ENCODE peak calls at places on chromosomes 12 and 14, in nine cellular contexts. I is adrenal gland, J is breast epithelium, B is HCT116, Q is sigmoid colon, E is thyroid gland, U is Peyer's patch, R is heart left ventricle, O is ovary. M is an unnamed sample.

GRCh38 chr14:105385698-105386365 is 12.5 kb upstream of the TEX22 start:
- DNase-seq in O (no peak), B (no peak), E (no peak), Q (no peak), R (peak; percentile 67), U (no peak), J (no peak), I (peak; percentile 50), M (no peak)

GRCh38 chr12:120959111-120959878 is 19.0 kb upstream of the HNF1A start:
- DNase-seq in U (peak; percentile 68), R (no peak), O (no peak), I (no peak), Q (no peak), B (no peak), E (no peak), J (no peak), M (no peak)

GRCh38 chr12:100173111-100173510 is 27.5 kb upstream of the ACTR6 start:
- DNase-seq in I (no peak), E (no peak), O (no peak), B (no peak), J (no peak), R (no peak), Q (no peak), U (no peak), M (no peak)

GRCh38 chr12:110744176-110744575 is 1.5 kb upstream of the PPP1CC start:
- DNase-seq in B (no peak), Q (peak; percentile 72), R (no peak), E (no peak), U (no peak), I (peak; percentile 83), O (no peak), J (no peak), M (no peak)

GRCh38 chr12:31645944-31646343 is 13.5 kb upstream of the ETFBKMT start:
- DNase-seq in O (no peak), Q (no peak), U (no peak), B (no peak), R (no peak), J (no peak), I (no peak), E (no peak), M (no peak)

GRCh38 chr12:49664591-49665146 is 41.3 kb downstream of the PRPF40B start:
- DNase-seq in O (peak; percentile 20), J (no peak), Q (no peak), E (peak; percentile 46), I (no peak), B (no peak), U (no peak), R (no peak), M (no peak)

GRCh38 chr14:101122855-101123129 is 219.3 kb upstream of the RTL1 start:
- DNase-seq in Q (peak; percentile 40), R (no peak), J (peak; percentile 43), B (no peak), I (no peak), E (no peak), O (no peak), U (peak; percentile 34), M (peak; percentile 9)

GRCh38 chr12:96810057-96810456 is 97.0 kb upstream of the NEDD1 start:
- DNase-seq in B (no peak), U (no peak), R (no peak), Q (no peak), J (no peak), I (no peak), E (peak; percentile 13), O (no peak), M (no peak)

GRCh38 chr12:92132282-92132681 is 13.4 kb downstream of the BTG1 start:
- DNase-seq in O (no peak), R (no peak), Q (no peak), E (no peak), U (no peak), I (no peak), J (no peak), B (no peak), M (no peak)

GRCh38 chr12:92133166-92133565 is 12.5 kb downstream of the BTG1 start:
- DNase-seq in Q (no peak), J (no peak), I (peak; percentile 32), U (no peak), O (no peak), E (no peak), R (no peak), B (no peak), M (no peak)

GRCh38 chr12:92128612-92129011 is 17.0 kb downstream of the BTG1 start:
- DNase-seq in Q (no peak), E (no peak), O (no peak), I (no peak), B (no peak), J (no peak), R (no peak), U (no peak), M (no peak)

GRCh38 chr12:92130999-92131398 is 14.6 kb downstream of the BTG1 start:
- DNase-seq in I (no peak), B (no peak), U (no peak), E (no peak), R (no peak), J (no peak), O (no peak), Q (no peak), M (no peak)

GRCh38 chr12:92129609-92130008 is 16.0 kb downstream of the BTG1 start:
- DNase-seq in Q (no peak), J (no peak), O (no peak), B (no peak), U (no peak), E (no peak), I (no peak), R (no peak), M (no peak)
- TF ChIP-seq POLR2A in Q (no peak), J (no peak), O (no peak), B (no peak), U (no peak), E (no peak), I (no peak), R (no peak), M (no peak)

GRCh38 chr12:122460061-122460460 is 37.6 kb upstream of the CLIP1 start:
- DNase-seq in Q (no peak), R (no peak), U (no peak), E (no peak), I (no peak), O (peak; percentile 3), B (no peak), J (no peak), M (no peak)

GRCh38 chr12:122454739-122455138 is 32.3 kb upstream of the CLIP1 start:
- DNase-seq in B (no peak), J (no peak), R (no peak), E (no peak), O (no peak), I (no peak), U (no peak), Q (peak; percentile 8), M (no peak)

GRCh38 chr12:122458105-122459035 is 35.9 kb upstream of the CLIP1 start:
- DNase-seq in R (no peak), U (no peak), B (no peak), I (peak; percentile 46), O (peak; percentile 9), Q (peak; percentile 27), E (peak; percentile 35), J (no peak), M (no peak)

GRCh38 chr12:122459211-122459610 is 36.7 kb upstream of the CLIP1 start:
- DNase-seq in I (no peak), E (peak; percentile 93), R (no peak), B (no peak), J (no peak), Q (peak; percentile 20), U (no peak), O (peak; percentile 6), M (peak; percentile 27)

DNA sequence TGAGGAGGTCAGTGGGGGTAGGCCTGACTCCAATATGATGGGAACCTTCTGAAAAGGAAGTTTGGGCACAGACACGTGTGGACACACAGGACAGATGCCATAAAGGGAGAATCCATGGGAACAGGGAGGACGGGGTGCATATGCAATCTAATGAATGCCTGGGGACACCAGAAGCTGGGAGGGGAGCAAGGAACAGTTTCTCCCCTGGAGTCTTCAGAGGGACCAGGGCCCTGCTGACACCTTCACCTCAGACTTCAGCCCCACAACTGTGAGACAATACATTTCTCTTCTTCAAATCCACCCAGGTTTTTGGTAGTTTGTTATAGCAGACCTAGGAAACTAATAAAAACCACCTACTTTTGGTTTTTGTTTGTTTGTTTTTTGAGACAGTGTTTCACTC is 35.2 kb upstream of the CLIP1 start:
- DNase-seq in Q (no peak), O (no peak), B (no peak), R (no peak), U (no peak), E (no peak), J (no peak), I (no peak), M (no peak)
- H3K27me3 ChIP-seq in Q (no peaks in the 10 kb centered on the region), O (no peaks in the 10 kb centered on the region), B (no peaks in the 10 kb centered on the region), R (no peaks in the 10 kb centered on the region), U (no peaks in the 10 kb centered on the region), E (no peaks in the 10 kb centered on the region), J (no peaks in the 10 kb centered on the region), I (no peaks in the 10 kb centered on the region), M (no peaks in the 10 kb centered on the region)

GRCh38 chr12:10385181-10385613 is 4.6 kb downstream of the KLRK1 start:
- DNase-seq in Q (no peak), U (no peak), J (no peak), B (no peak), I (no peak), O (no peak), R (no peak), E (no peak), M (no peak)

GRCh38 chr12:10384191-10384590 is 5.7 kb downstream of the KLRK1 start:
- DNase-seq in I (no peak), J (no peak), R (no peak), B (no peak), O (no peak), E (no peak), Q (no peak), U (no peak), M (no peak)

GRCh38 chr12:10392394-10392930 is 2.6 kb upstream of the KLRK1 start:
- DNase-seq in B (peak; percentile 79), E (peak; percentile 20), Q (peak; percentile 81), U (no peak), J (no peak), O (no peak), R (no peak), I (peak; percentile 68), M (peak; percentile 41)

GRCh38 chr12:10389941-10390340 is at the start of gene KLRK1:
- DNase-seq in J (no peak), I (no peak), U (no peak), Q (no peak), O (no peak), R (no peak), B (no peak), E (no peak), M (no peak)

GRCh38 chr12:10388611-10389010 is 1.2 kb downstream of the KLRK1 start:
- DNase-seq in J (no peak), E (no peak), I (no peak), Q (no peak), U (no peak), O (no peak), B (no peak), R (no peak), M (no peak)
- TF ChIP-seq CTCF in J (no peak), E (no peak), I (no peak), Q (no peak), U (no peak), O (no peak), B (no peak), R (no peak), M (no peak)

DNA sequence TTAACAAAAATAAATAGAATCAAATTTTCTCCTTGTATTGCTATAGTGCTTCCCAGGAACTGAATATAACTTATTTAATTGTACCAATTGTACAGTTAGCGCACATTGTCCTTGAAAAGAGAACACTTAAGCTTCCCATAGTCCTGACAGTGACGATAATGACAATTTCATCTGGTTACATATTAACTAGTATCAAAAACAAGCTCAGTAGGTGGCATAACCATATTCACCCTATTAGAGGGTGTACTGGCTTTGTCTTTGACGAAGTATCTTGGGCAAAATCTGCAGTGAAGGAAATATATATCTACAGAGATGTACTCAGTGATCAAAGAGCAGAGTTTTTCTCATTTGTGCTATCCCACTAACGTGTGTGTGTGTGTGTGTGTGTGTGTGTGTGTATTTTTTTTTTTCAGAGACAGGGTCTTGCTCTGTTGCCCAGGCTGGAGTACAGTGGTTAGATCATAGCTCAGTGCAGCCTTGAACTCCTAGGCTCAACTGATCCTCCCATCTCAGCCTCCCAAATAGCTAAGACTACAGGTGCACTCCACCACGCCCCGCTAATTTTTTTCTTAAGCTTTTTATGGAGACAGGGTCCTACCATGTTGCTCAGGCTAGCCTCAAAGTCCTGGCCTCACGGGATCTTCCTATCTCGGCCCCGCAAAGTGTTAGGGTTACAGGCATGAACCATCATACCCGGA is 4.9 kb upstream of the A2M start:
- DNase-seq in U (no peak), J (no peak), Q (no peak), B (no peak), O (no peak), R (no peak), I (no peak), E (no peak), M (no peak)
- TF ChIP-seq POLR2A in U (no peak), J (no peak), Q (no peak), B (no peak), O (no peak), R (no peak), I (no peak), E (no peak), M (no peak)